ENCODE peak calls at places on chromosomes 1 and 21, in eight cellular contexts. H is brain microvascular endothelial cell, C is NCI-H345, G is anterior cingulate cortex, Y is left cardiac atrium, Q is NCI-H2029 treated with DMSO at 0.1 percent for 48 hours, Z is BE2C, P is GM06990. B is an unnamed sample.

GRCh38 chr21:42160950-42161225 is 58.1 kb upstream of the ABCG1 start:
- DNase-seq in H (no peak), C (no peak), G (no peak), Y (no peak), Q (no peak), Z (no peak), P (no peak), B (no peak)

GRCh38 chr1:198121058-198121829 is 35.6 kb upstream of the NEK7 start:
- DNase-seq in H (peak), C (no peak), G (no peak), Y (no peak), Q (no peak), Z (no peak), P (no peak), B (peak)

GRCh38 chr1:17215545-17215890 is 10.6 kb downstream of the PADI1 start:
- DNase-seq in H (peak), C (no peak), G (no peak), Y (no peak), Q (no peak), Z (no peak), P (no peak), B (peak)

GRCh38 chr1:221069178-221069903 is 190.1 kb downstream of the HLX start:
- DNase-seq in H (no peak), C (no peak), G (no peak), Y (no peak), Q (no peak), Z (no peak), P (peak), B (no peak)

GRCh38 chr21:38806153-38806941 is 618 bp downstream of the ETS2 start:
- DNase-seq in H (no peak), C (peak), G (peak), Y (peak), Q (no peak), Z (peak), P (peak), B (no peak)

GRCh38 chr1:117654485-117655219 is 48.8 kb downstream of the TENT5C start:
- DNase-seq in H (no peak), C (no peak), G (no peak), Y (no peak), Q (no peak), Z (no peak), P (peak), B (no peak)

GRCh38 chr1:22296701-22297591 is 154.0 kb upstream of the WNT4 start:
- DNase-seq in H (no peak), C (no peak), G (no peak), Y (no peak), Q (no peak), Z (no peak), P (no peak), B (peak)

GRCh38 chr21:34511787-34512451 is at the start of gene KCNE1:
- DNase-seq in H (no peak), C (no peak), G (no peak), Y (no peak), Q (no peak), Z (no peak), P (no peak), B (no peak)

GRCh38 chr1:16376971-16377370 is 9.9 kb downstream of the SZRD1 start:
- DNase-seq in H (no peak), C (no peak), G (no peak), Y (no peak), Q (no peak), Z (no peak), P (no peak), B (no peak)

GRCh38 chr1:15154480-15155036 is 1.0 kb downstream of the TMEM51 start:
- DNase-seq in H (peak), C (no peak), G (no peak), Y (peak), Q (no peak), Z (peak), P (no peak), B (peak)